ENCODE peak calls at places on chromosomes 4 and X, in four cellular contexts. V is K562, M is GM12878, B is GM12891. E is an unnamed sample.

GRCh38 chrX:2828404-2829065 is at the start of gene GYG2:
- DNase-seq in V (peak), B (no peak), M (no peak), E (no peak)

GRCh38 chrX:1484638-1485019 is 31.9 kb upstream of the ASMTL start:
- DNase-seq in V (no peak), B (no peak), M (no peak), E (no peak)

GRCh38 chr4:124189545-124189944 is 523.0 kb downstream of the ANKRD50 start:
- DNase-seq in V (no peak), B (no peak), M (no peak), E (no peak)

GRCh38 chrX:142359359-142359758 is 154.3 kb upstream of the MAGEC2 start:
- DNase-seq in V (no peak), B (no peak), M (no peak), E (no peak)

GRCh38 chr4:16085822-16086221 is 2.0 kb upstream of the PROM1 start:
- DNase-seq in V (no peak), M (no peak), B (no peak), E (no peak)

GRCh38 chr4:168177546-168178149 is 85.3 kb downstream of the ANXA10 start:
- DNase-seq in M (no peak), B (no peak), V (no peak), E (no peak)

GRCh38 chr4:11625206-11625605 is 196.5 kb upstream of the HS3ST1 start:
- DNase-seq in B (no peak), M (no peak), V (no peak), E (no peak)

GRCh38 chr4:15003891-15004700 is 1.8 kb downstream of the CPEB2 start:
- DNase-seq in M (no peak), V (peak), B (peak), E (peak)

GRCh38 chrX:110915120-110915519 is 119.5 kb upstream of the CHRDL1 start:
- DNase-seq in V (no peak), B (no peak), M (no peak), E (no peak)

GRCh38 chr4:99762728-99763127 is 53.9 kb upstream of the DAPP1 start:
- DNase-seq in M (no peak), V (no peak), B (no peak), E (no peak)

GRCh38 chr4:99759346-99759984 is 57.2 kb upstream of the DAPP1 start:
- DNase-seq in B (no peak), V (no peak), M (no peak), E (no peak)

GRCh38 chr4:99759988-99760387 is 56.6 kb upstream of the DAPP1 start:
- DNase-seq in V (no peak), M (no peak), B (no peak), E (no peak)

GRCh38 chr4:99763635-99764101 is 53.0 kb upstream of the DAPP1 start:
- DNase-seq in B (no peak), M (no peak), V (no peak), E (no peak)
- TF ChIP-seq SPI1 in B (no peak), M (no peak), V (no peak), E (no peak)

GRCh38 chr4:24570574-24571236 is 13.6 kb downstream of the DHX15 start:
- DNase-seq in V (no peak), M (no peak), B (no peak), E (no peak)
- TF ChIP-seq SPI1 in V (no peak), M (no peak), B (no peak), E (no peak)

DNA sequence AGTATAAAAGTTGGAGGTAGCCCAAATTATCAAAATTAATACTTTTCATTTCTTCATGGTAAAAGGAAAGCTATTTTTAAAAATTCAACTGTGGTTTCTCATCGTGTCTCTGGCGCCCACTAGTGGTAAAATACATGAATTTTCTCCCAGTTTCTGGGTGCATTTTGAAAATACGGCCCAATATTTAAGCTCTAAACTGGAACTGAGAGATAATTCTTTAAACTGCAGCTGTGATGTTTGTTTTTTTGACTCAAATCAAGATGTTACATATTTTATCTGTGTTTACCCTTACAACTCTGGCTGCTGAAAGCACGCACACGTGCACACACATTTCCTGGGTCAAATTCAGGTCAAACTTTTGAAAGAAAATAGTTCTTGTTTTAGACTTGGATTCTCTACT is 123.9 kb upstream of the ACSL4 start:
- DNase-seq in V (peak), M (no peak), B (no peak), E (peak)
- TF ChIP-seq SPI1 in V (no peak), M (no peak), B (no peak), E (no peak)

GRCh38 chr4:6905501-6905900 is 4.1 kb upstream of the TBC1D14 start:
- DNase-seq in M (no peak), B (no peak), V (no peak), E (no peak)
- TF ChIP-seq SPI1 in M (no peak), B (no peak), V (no peak), E (no peak)

E was measured in HL-60.